ENCODE peak calls at places on chromosomes 1 and 21, in eight cellular contexts. X is uterus, I is stomach, Y is breast epithelium, A is AG10803, M is heart right ventricle, J is RWPE1, T is BE2C. V is an unnamed sample.

GRCh38 chr1:199447906-199448305 is 579.6 kb upstream of the NR5A2 start:
- DNase-seq in T (peak; percentile 10), J (no peak), Y (no peak), X (no peak), M (no peak), I (no peak), A (no peak), V (peak; percentile 28)

GRCh38 chr1:200367841-200368534 is 41.8 kb downstream of the ZNF281 start:
- DNase-seq in A (peak; percentile 90), Y (no peak), T (no peak), M (no peak), X (no peak), J (no peak), I (no peak), V (no peak)

GRCh38 chr1:230851291-230851691 is 17.0 kb downstream of the C1orf198 start:
- DNase-seq in Y (no peak), A (peak; percentile 74), J (no peak), M (no peak), I (no peak), X (no peak), T (no peak), V (no peak)

GRCh38 chr1:100734716-100735115 is 15.2 kb downstream of the VCAM1 start:
- DNase-seq in Y (no peak), X (no peak), A (peak; percentile 89), I (no peak), T (no peak), J (no peak), M (no peak), V (no peak)

GRCh38 chr1:154419620-154420020 is 14.5 kb downstream of the IL6R start:
- DNase-seq in I (peak; percentile 92), A (peak; percentile 97), T (no peak), M (peak; percentile 84), X (peak; percentile 91), Y (peak; percentile 85), J (no peak), V (peak; percentile 64)

GRCh38 chr1:100703052-100703451 is 16.5 kb upstream of the VCAM1 start:
- DNase-seq in I (no peak), J (no peak), Y (no peak), A (no peak), T (no peak), X (no peak), M (no peak), V (no peak)

GRCh38 chr1:97500696-97501297 is 420.0 kb downstream of the DPYD start:
- DNase-seq in J (no peak), T (no peak), X (no peak), A (no peak), I (no peak), Y (no peak), M (no peak), V (no peak)

GRCh38 chr1:102834688-102835320 is 273.5 kb downstream of the COL11A1 start:
- DNase-seq in J (no peak), X (no peak), T (no peak), Y (no peak), A (peak; percentile 31), M (no peak), I (no peak), V (no peak)

GRCh38 chr1:165954940-165955339 is 127.5 kb downstream of the UCK2 start:
- DNase-seq in Y (no peak), X (no peak), A (peak; percentile 89), I (no peak), J (no peak), T (no peak), M (no peak), V (no peak)

GRCh38 chr21:33441489-33442477 is 38.0 kb downstream of the TMEM50B start:
- DNase-seq in Y (no peak), A (peak; percentile 84), X (no peak), I (no peak), M (peak; percentile 37), J (peak; percentile 73), T (peak; percentile 44), V (no peak)

GRCh38 chr1:26391450-26391849 is 18.9 kb upstream of the ZNF683 start:
- DNase-seq in A (peak; percentile 56), I (no peak), M (no peak), X (no peak), Y (no peak), T (no peak), J (peak; percentile 86), V (peak; percentile 39)

GRCh38 chr1:37038703-37039093 is 4.4 kb upstream of the GRIK3 start:
- DNase-seq in X (no peak), J (no peak), M (no peak), A (no peak), T (no peak), Y (peak; percentile 63), I (peak; percentile 33), V (no peak)

GRCh38 chr1:231629132-231629531 is 2.5 kb downstream of the DISC1 start:
- DNase-seq in Y (no peak), T (no peak), M (peak; percentile 21), X (peak; percentile 27), J (no peak), A (no peak), I (no peak), V (peak; percentile 15)

DNA sequence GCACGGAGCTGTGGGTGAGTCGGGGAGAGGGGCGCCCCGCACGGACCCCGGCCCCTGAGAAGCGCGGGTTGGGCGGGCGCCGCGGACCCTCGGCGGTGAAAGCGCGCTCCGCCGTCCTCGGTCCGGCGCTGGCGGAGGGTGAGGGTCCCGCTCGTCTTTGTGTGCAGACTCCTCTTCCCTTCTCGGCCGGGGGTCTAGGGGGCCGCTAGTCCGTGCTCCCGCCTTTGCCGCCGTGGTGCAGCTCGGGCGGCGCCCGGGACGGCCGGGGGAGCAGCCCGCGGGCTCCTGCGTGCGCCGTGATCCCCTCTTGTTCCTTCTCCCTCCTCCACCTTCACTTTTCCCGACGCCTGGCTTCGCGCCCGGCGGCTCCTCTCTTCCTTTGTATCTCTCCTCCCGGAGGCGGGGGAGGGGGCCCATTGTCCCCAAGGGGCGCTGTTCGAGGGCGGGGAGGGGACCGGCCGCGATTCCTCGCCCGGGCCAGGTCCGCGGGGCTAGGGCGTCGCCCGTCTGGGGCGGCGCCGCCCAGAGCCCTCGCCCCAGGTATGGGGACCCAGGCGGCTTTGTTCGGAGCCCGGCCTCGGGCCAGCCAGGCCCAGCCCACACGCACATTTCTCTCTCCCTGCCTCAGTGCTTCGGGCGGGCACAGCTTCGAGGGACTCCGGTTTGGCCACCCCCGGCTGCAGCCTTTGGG is 519 bp downstream of the FNBP1L start:
- DNase-seq in T (peak; percentile 64), J (peak; percentile 52), A (no peak), Y (no peak), I (peak; percentile 56), X (peak; percentile 60), M (peak; percentile 77), V (peak; percentile 63)
- TF ChIP-seq CTCF in T (peak; percentile 6), J (no peak), A (no peak), Y (no peak), I (no peak), X (no peak), M (peak; percentile 21), V (no peak)

DNA sequence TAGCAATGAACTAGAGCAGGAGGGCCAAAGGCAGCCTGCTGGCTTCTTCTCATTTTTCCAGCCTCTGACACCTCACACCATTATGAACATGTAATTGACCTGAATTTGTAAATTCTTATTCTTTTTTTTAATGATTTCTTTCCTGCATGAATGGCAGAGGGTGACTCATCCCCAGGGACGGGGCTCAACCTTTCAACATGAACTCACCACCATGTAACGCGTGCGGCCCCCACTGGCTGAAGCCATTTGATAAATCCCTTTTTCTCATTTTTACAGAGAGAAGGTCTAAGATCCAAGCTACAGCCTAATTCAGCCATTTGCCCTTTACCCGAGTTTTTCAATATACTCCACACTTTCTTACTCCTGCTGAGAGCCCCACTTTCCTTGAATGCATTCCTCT is 9.3 kb upstream of the ETS2 start:
- DNase-seq in T (no peak), I (no peak), A (no peak), Y (no peak), M (no peak), X (no peak), J (no peak), V (peak; percentile 66)
- TF ChIP-seq CTCF in T (no peak), I (no peak), A (no peak), Y (no peak), M (no peak), X (no peak), J (no peak), V (no peak)

GRCh38 chr1:54794401-54795099 is 6.6 kb downstream of the TTC22 start:
- DNase-seq in M (no peak), I (peak; percentile 53), A (no peak), J (no peak), T (no peak), Y (no peak), X (no peak), V (peak; percentile 75)

GRCh38 chr1:54792686-54793282 is 8.3 kb downstream of the TTC22 start:
- DNase-seq in J (no peak), Y (no peak), A (no peak), M (no peak), T (peak; percentile 69), X (peak; percentile 67), I (no peak), V (no peak)

GRCh38 chr1:54795100-54795665 is 5.9 kb downstream of the TTC22 start:
- DNase-seq in T (no peak), A (no peak), I (no peak), Y (no peak), J (no peak), X (no peak), M (no peak), V (no peak)

GRCh38 chr1:54788462-54788861 is 12.7 kb downstream of the TTC22 start:
- DNase-seq in X (no peak), M (no peak), T (no peak), J (no peak), A (no peak), I (no peak), Y (no peak), V (no peak)

DNA sequence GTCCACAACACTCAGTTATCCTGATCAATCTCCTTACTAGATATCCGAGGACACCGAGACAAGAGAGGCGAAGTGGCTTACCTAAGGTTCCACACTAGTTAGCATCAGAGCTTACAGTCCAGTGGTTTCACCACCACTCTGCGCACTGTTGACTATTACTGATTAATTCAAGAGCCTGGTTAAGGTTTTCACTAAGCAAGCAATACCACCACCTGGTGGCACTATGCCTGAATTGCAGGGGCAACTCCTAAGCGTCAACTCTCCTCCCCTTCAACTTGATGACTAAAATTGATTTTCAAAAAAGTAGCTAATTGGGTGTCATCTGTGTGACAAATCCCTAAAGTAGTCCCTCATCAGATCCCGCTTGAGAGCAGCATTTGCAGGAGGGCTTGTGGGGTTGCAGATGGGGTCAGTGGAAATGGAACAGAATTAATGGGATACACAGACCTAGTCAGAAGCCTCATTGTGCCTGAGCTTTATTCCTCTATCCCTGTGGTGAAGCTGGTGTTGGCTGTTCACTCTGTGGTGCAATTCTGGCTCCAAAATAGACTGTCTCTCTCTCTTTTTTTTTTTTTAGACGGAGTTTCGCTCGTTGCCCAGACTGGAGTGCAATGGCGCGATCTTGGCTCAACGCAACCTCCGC is 9.1 kb downstream of the TTC22 start:
- DNase-seq in I (peak; percentile 47), Y (no peak), X (no peak), M (no peak), A (no peak), J (no peak), T (peak; percentile 46), V (peak; percentile 43)
- TF ChIP-seq CTCF in I (peak; percentile 43), Y (no peak), X (no peak), M (peak; percentile 18), A (peak; percentile 46), J (no peak), T (peak; percentile 78), V (peak; percentile 47)

DNA sequence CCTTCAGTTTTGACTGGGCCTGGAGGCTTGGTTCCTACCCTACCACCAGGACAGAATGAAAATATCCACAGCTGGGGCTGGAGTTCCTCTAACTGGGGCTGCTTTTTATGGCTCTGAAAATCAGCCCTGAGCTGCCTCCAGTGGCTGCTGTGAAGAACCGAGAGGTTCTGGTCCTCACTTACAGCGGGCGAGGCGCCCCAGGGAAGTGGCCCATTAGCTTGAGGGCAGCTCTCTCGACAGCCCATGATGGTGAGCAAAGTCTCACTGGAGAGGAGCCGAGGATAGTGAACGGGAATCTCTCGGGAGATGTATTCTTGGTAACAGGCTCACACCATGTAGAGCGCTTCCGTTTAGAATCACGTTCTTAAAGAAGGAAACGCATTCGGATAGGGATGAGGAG is 459.7 kb downstream of the KIF26B start:
- DNase-seq in X (no peak), A (peak; percentile 21), M (peak; percentile 21), I (no peak), J (no peak), T (no peak), Y (no peak), V (no peak)
- TF ChIP-seq CTCF in X (no peak), A (peak; percentile 12), M (no peak), I (no peak), J (no peak), T (no peak), Y (no peak), V (no peak)